ENCODE peak calls at places on chromosomes 11 and 22, in ten cellular contexts. K, F, O, G, V, Z, R, B, T and D are unnamed samples.

GRCh38 chr11:27040302-27041115 is at the start of gene BBOX1:
- DNase-seq in R (no peak), B (no peak), Z (no peak), T (no peak), K (no peak), V (no peak), O (no peak), F (no peak), G (peak; percentile 47), D (peak; percentile 4)

GRCh38 chr11:409600-410471 is 5.0 kb downstream of the SIGIRR start:
- DNase-seq in Z (no peak), T (no peak), O (no peak), G (no peak), F (no peak), R (no peak), K (no peak), B (no peak), V (no peak), D (no peak)

GRCh38 chr11:30016588-30017363 is at the start of gene KCNA4:
- DNase-seq in T (peak; percentile 48), G (no peak), F (no peak), O (peak; percentile 53), V (no peak), Z (no peak), B (no peak), R (no peak), K (peak; percentile 49), D (peak; percentile 54)

GRCh38 chr11:62732830-62733229 is 4.5 kb downstream of the TTC9C start:
- DNase-seq in K (no peak), G (no peak), F (no peak), T (peak; percentile 10), B (no peak), V (no peak), R (peak; percentile 34), Z (no peak), O (peak; percentile 43), D (no peak)

GRCh38 chr11:12469451-12469850 is 92.1 kb downstream of the PARVA start:
- DNase-seq in B (no peak), Z (no peak), T (no peak), O (peak; percentile 60), G (no peak), K (no peak), V (no peak), F (no peak), R (no peak), D (no peak)

GRCh38 chr11:27353593-27354358 is 9.2 kb downstream of the CCDC34 start:
- DNase-seq in B (no peak), O (peak; percentile 66), T (no peak), V (no peak), Z (no peak), K (no peak), R (no peak), G (no peak), F (no peak), D (no peak)

GRCh38 chr22:27445876-27446275 is 355.7 kb downstream of the MN1 start:
- DNase-seq in V (no peak), Z (no peak), K (no peak), F (no peak), R (no peak), T (no peak), G (no peak), O (no peak), B (no peak), D (no peak)

GRCh38 chr11:116962108-116962507 is 124.7 kb upstream of the APOA1 start:
- DNase-seq in F (no peak), Z (no peak), R (no peak), O (no peak), G (no peak), T (no peak), V (no peak), K (no peak), B (no peak), D (no peak)

GRCh38 chr22:39522567-39523300 is 2.4 kb downstream of the ATF4 start:
- DNase-seq in R (peak; percentile 65), Z (peak; percentile 31), V (no peak), O (peak; percentile 72), T (peak; percentile 57), B (peak; percentile 64), F (no peak), K (peak; percentile 63), G (no peak), D (no peak)

GRCh38 chr22:31556627-31557203 is 60.4 kb downstream of the SFI1 start:
- DNase-seq in K (peak; percentile 25), R (peak; percentile 38), T (no peak), V (no peak), Z (no peak), B (peak; percentile 18), G (no peak), O (peak; percentile 64), F (no peak), D (no peak)

GRCh38 chr11:44673691-44674090 is 53.1 kb upstream of the TSPAN18 start:
- DNase-seq in B (no peak), Z (no peak), R (no peak), T (no peak), V (no peak), K (no peak), O (no peak), F (no peak), G (no peak), D (no peak)

GRCh38 chr22:19523240-19524169 is 705 bp downstream of the CLDN5 start:
- DNase-seq in T (no peak), O (peak; percentile 52), R (peak; percentile 17), V (no peak), F (no peak), G (no peak), Z (no peak), B (no peak), K (peak; percentile 15), D (peak; percentile 45)

GRCh38 chr11:44651535-44652130 is 75.1 kb upstream of the TSPAN18 start:
- DNase-seq in R (no peak), G (no peak), V (no peak), O (peak; percentile 8), T (no peak), F (no peak), K (no peak), Z (no peak), B (no peak), D (no peak)

GRCh38 chr11:35905901-35906661 is 37.8 kb upstream of the LDLRAD3 start:
- DNase-seq in Z (no peak), T (no peak), K (no peak), R (no peak), G (no peak), B (no peak), V (no peak), F (no peak), O (peak; percentile 78), D (no peak)

GRCh38 chr11:77407613-77408012 is 66.3 kb downstream of the PAK1 start:
- DNase-seq in Z (peak; percentile 40), K (peak; percentile 82), R (no peak), B (peak; percentile 3), G (no peak), T (peak; percentile 56), F (no peak), O (peak; percentile 79), V (no peak), D (peak; percentile 89)

GRCh38 chr11:111378185-111378772 is 796 bp downstream of the POU2AF1 start:
- DNase-seq in R (no peak), K (no peak), T (no peak), O (no peak), G (no peak), Z (no peak), B (peak; percentile 56), V (no peak), F (no peak), D (no peak)

GRCh38 chr11:13137778-13138400 is 128.8 kb downstream of the RASSF10 start:
- DNase-seq in O (no peak), R (no peak), Z (no peak), F (no peak), K (no peak), T (no peak), G (no peak), B (no peak), V (no peak), D (no peak)

GRCh38 chr11:33703771-33704170 is 3.1 kb upstream of the C11orf91 start:
- DNase-seq in R (no peak), B (no peak), F (no peak), V (no peak), K (peak; percentile 65), Z (no peak), O (peak; percentile 38), G (no peak), T (no peak), D (peak; percentile 45)

GRCh38 chr11:71499125-71499524 is 27.9 kb upstream of the KRTAP5-7 start:
- DNase-seq in O (no peak), B (no peak), T (no peak), R (no peak), F (no peak), V (no peak), G (peak; percentile 26), K (no peak), Z (no peak), D (no peak)

GRCh38 chr11:31487848-31488247 is 21.6 kb downstream of the IMMP1L start:
- DNase-seq in G (no peak), V (no peak), T (no peak), F (peak; percentile 2), Z (peak; percentile 10), O (peak; percentile 81), K (peak; percentile 35), R (peak; percentile 30), B (peak; percentile 14), D (peak; percentile 28)

GRCh38 chr22:25070870-25071465 is 118.5 kb downstream of the KIAA1671 start:
- DNase-seq in V (no peak), R (peak; percentile 45), B (no peak), Z (no peak), F (no peak), G (no peak), O (peak; percentile 26), T (no peak), K (no peak), D (no peak)